ENCODE peak calls at places on chromosome 12, in four cellular contexts. One of them, this sample, is unnamed.

GRCh38 chr12:120532701-120533238 is 1.4 kb upstream of the RNF10 start:
- DNase-seq in 8988T: no peak
- DNase-seq in NCI-H2081: no peak
- DNase-seq in heart left ventricle: no peak
- DNase-seq in this sample: no peak

GRCh38 chr12:124654666-124655316 is 87.4 kb upstream of the NCOR2 start:
- DNase-seq in 8988T: no peak
- DNase-seq in NCI-H2081: no peak
- DNase-seq in heart left ventricle: peak; percentile 81
- DNase-seq in this sample: no peak

GRCh38 chr12:22447223-22447622 is 97.1 kb downstream of the C2CD5 start:
- DNase-seq in 8988T: no peak
- DNase-seq in NCI-H2081: peak; percentile 28
- DNase-seq in heart left ventricle: no peak
- DNase-seq in this sample: no peak

GRCh38 chr12:77830952-77831351 is 258 bp downstream of the NAV3 start:
- DNase-seq in 8988T: no peak
- DNase-seq in NCI-H2081: no peak
- DNase-seq in heart left ventricle: no peak
- DNase-seq in this sample: no peak

GRCh38 chr12:128961957-128962356 is 108.7 kb downstream of the GLT1D1 start:
- DNase-seq in 8988T: no peak
- DNase-seq in NCI-H2081: no peak
- DNase-seq in heart left ventricle: no peak
- DNase-seq in this sample: no peak

GRCh38 chr12:81114241-81114640 is 36.4 kb downstream of the ACSS3 start:
- DNase-seq in 8988T: no peak
- DNase-seq in NCI-H2081: no peak
- DNase-seq in heart left ventricle: no peak
- DNase-seq in this sample: no peak

GRCh38 chr12:120656008-120656407 is 15.6 kb downstream of the CABP1 start:
- DNase-seq in 8988T: no peak
- DNase-seq in NCI-H2081: no peak
- DNase-seq in heart left ventricle: no peak
- DNase-seq in this sample: no peak

GRCh38 chr12:13911756-13912554 is 69.4 kb downstream of the GRIN2B start:
- DNase-seq in 8988T: no peak
- DNase-seq in NCI-H2081: no peak
- DNase-seq in heart left ventricle: no peak
- DNase-seq in this sample: no peak

GRCh38 chr12:48978741-48979601 is 849 bp downstream of the WNT1 start:
- DNase-seq in 8988T: no peak
- DNase-seq in NCI-H2081: no peak
- DNase-seq in heart left ventricle: no peak
- DNase-seq in this sample: no peak

GRCh38 chr12:62767946-62768345 is 167.0 kb downstream of the PPM1H start:
- DNase-seq in 8988T: no peak
- DNase-seq in NCI-H2081: no peak
- DNase-seq in heart left ventricle: no peak
- DNase-seq in this sample: no peak

GRCh38 chr12:70985850-70986249 is 65.3 kb upstream of the PTPRR start:
- DNase-seq in 8988T: no peak
- DNase-seq in NCI-H2081: no peak
- DNase-seq in heart left ventricle: no peak
- DNase-seq in this sample: no peak

GRCh38 chr12:104011265-104011664 is 38.7 kb downstream of the GLT8D2 start:
- DNase-seq in 8988T: no peak
- DNase-seq in NCI-H2081: no peak
- DNase-seq in heart left ventricle: no peak
- DNase-seq in this sample: no peak

GRCh38 chr12:132395192-132395907 is 66.0 kb upstream of the GALNT9 start:
- DNase-seq in 8988T: no peak
- DNase-seq in NCI-H2081: no peak
- DNase-seq in heart left ventricle: no peak
- DNase-seq in this sample: no peak

GRCh38 chr12:16389594-16389993 is 42.1 kb downstream of the MGST1 start:
- DNase-seq in 8988T: no peak
- DNase-seq in NCI-H2081: no peak
- DNase-seq in heart left ventricle: no peak
- DNase-seq in this sample: no peak

GRCh38 chr12:45490232-45490881 is 239.1 kb upstream of the ARID2 start:
- DNase-seq in 8988T: no peak
- DNase-seq in NCI-H2081: no peak
- DNase-seq in heart left ventricle: no peak
- DNase-seq in this sample: no peak

GRCh38 chr12:130826151-130826801 is 12.8 kb downstream of the STX2 start:
- DNase-seq in 8988T: peak; percentile 61
- DNase-seq in NCI-H2081: no peak
- DNase-seq in heart left ventricle: no peak
- DNase-seq in this sample: peak; percentile 87

GRCh38 chr12:578743-579449 is 84.3 kb downstream of the NINJ2 start:
- DNase-seq in 8988T: no peak
- DNase-seq in NCI-H2081: no peak
- DNase-seq in heart left ventricle: no peak
- DNase-seq in this sample: no peak

GRCh38 chr12:111942557-111942956 is 70.4 kb downstream of the TMEM116 start:
- DNase-seq in 8988T: no peak
- DNase-seq in NCI-H2081: no peak
- DNase-seq in heart left ventricle: no peak
- DNase-seq in this sample: no peak

GRCh38 chr12:71958457-71958856 is 19.8 kb downstream of the TPH2 start:
- DNase-seq in 8988T: no peak
- DNase-seq in NCI-H2081: no peak
- DNase-seq in heart left ventricle: no peak
- DNase-seq in this sample: no peak

GRCh38 chr12:57381693-57382220 is 49.1 kb downstream of the R3HDM2 start:
- DNase-seq in 8988T: no peak
- DNase-seq in NCI-H2081: no peak
- DNase-seq in heart left ventricle: no peak
- DNase-seq in this sample: no peak

GRCh38 chr12:93804392-93805179 is 127.4 kb downstream of the CRADD start:
- DNase-seq in 8988T: no peak
- DNase-seq in NCI-H2081: no peak
- DNase-seq in heart left ventricle: no peak
- DNase-seq in this sample: no peak

GRCh38 chr12:113222730-113223531 is 1.7 kb downstream of the TPCN1 start:
- DNase-seq in 8988T: no peak
- DNase-seq in NCI-H2081: peak; percentile 27
- DNase-seq in heart left ventricle: peak; percentile 74
- DNase-seq in this sample: no peak

GRCh38 chr12:93851245-93851665 is 174.1 kb downstream of the CRADD start:
- DNase-seq in 8988T: no peak
- DNase-seq in NCI-H2081: no peak
- DNase-seq in heart left ventricle: no peak
- DNase-seq in this sample: peak; percentile 50

GRCh38 chr12:96522690-96523089 is 33.3 kb downstream of the CFAP54 start:
- DNase-seq in 8988T: no peak
- DNase-seq in NCI-H2081: no peak
- DNase-seq in heart left ventricle: no peak
- DNase-seq in this sample: no peak

GRCh38 chr12:88957358-88957757 is 377.1 kb upstream of the KITLG start:
- DNase-seq in 8988T: no peak
- DNase-seq in NCI-H2081: no peak
- DNase-seq in heart left ventricle: no peak
- DNase-seq in this sample: no peak

GRCh38 chr12:1502856-1503255 is 91.5 kb downstream of the FBXL14 start:
- DNase-seq in 8988T: no peak
- DNase-seq in NCI-H2081: no peak
- DNase-seq in heart left ventricle: no peak
- DNase-seq in this sample: no peak

GRCh38 chr12:23708185-23708837 is 241.2 kb downstream of the SOX5 start:
- DNase-seq in 8988T: no peak
- DNase-seq in NCI-H2081: no peak
- DNase-seq in heart left ventricle: no peak
- DNase-seq in this sample: no peak

GRCh38 chr12:53657041-53657440 is 18.8 kb downstream of the ATP5MC2 start:
- DNase-seq in 8988T: no peak
- DNase-seq in NCI-H2081: no peak
- DNase-seq in heart left ventricle: no peak
- DNase-seq in this sample: no peak

GRCh38 chr12:14635776-14636175 is 60.6 kb downstream of the GUCY2C start:
- DNase-seq in 8988T: no peak
- DNase-seq in NCI-H2081: no peak
- DNase-seq in heart left ventricle: no peak
- DNase-seq in this sample: no peak

GRCh38 chr12:107322063-107322462 is 228.7 kb upstream of the CRY1 start:
- DNase-seq in 8988T: no peak
- DNase-seq in NCI-H2081: no peak
- DNase-seq in heart left ventricle: no peak
- DNase-seq in this sample: peak; percentile 47

GRCh38 chr12:127928615-127929014 is 338.4 kb upstream of the TMEM132C start:
- DNase-seq in 8988T: no peak
- DNase-seq in NCI-H2081: no peak
- DNase-seq in heart left ventricle: no peak
- DNase-seq in this sample: no peak

GRCh38 chr12:20778969-20779368 is 31.5 kb upstream of the SLCO1B3 start:
- DNase-seq in 8988T: no peak
- DNase-seq in NCI-H2081: no peak
- DNase-seq in heart left ventricle: no peak
- DNase-seq in this sample: no peak

GRCh38 chr12:57795354-57795753 is 12.8 kb downstream of the TSFM start:
- DNase-seq in 8988T: no peak
- DNase-seq in NCI-H2081: no peak
- DNase-seq in heart left ventricle: no peak
- DNase-seq in this sample: no peak

GRCh38 chr12:113007166-113007565 is 28.8 kb downstream of the OAS2 start:
- DNase-seq in 8988T: no peak
- DNase-seq in NCI-H2081: no peak
- DNase-seq in heart left ventricle: no peak
- DNase-seq in this sample: no peak

This sample was measured in activated naive CD8-positive, alpha-beta T cell treated with anti-CD3 and anti-CD28 coated beads, Interleukin-2, amount 10 ng/mL, durations not matched to agents 7 days and 5 days.